ENCODE peak calls at places on chromosomes 4 and X, in four cellular contexts. Y is SK-N-SH, D is HepG2, T is GM12878. O is an unnamed sample.

GRCh38 chr4:183723561-183724228 is 64.6 kb downstream of the TRAPPC11 start:
- DNase-seq in T (no peak), D (peak; percentile 64), Y (no peak), O (no peak)

GRCh38 chr4:95165926-95166524 is 382.7 kb downstream of the UNC5C start:
- DNase-seq in D (peak; percentile 54), Y (peak; percentile 59), T (peak; percentile 17), O (no peak)

GRCh38 chr4:90536408-90536807 is 409.2 kb downstream of the CCSER1 start:
- DNase-seq in D (no peak), Y (peak; percentile 10), T (no peak), O (no peak)

GRCh38 chr4:2805712-2806391 is 13.0 kb downstream of the SH3BP2 start:
- DNase-seq in Y (no peak), D (no peak), T (no peak), O (no peak)

GRCh38 chrX:130301405-130301804 is 32.7 kb upstream of the ZNF280C start:
- DNase-seq in Y (no peak), T (no peak), D (no peak), O (no peak)

GRCh38 chr4:132195181-132195580 is 953.9 kb upstream of the PCDH10 start:
- DNase-seq in T (no peak), Y (no peak), D (no peak), O (no peak)

GRCh38 chrX:48677456-48678030 is 6.1 kb upstream of the WAS start:
- DNase-seq in Y (no peak), T (no peak), D (peak; percentile 67), O (no peak)

GRCh38 chrX:68820476-68821110 is 8.2 kb upstream of the EFNB1 start:
- DNase-seq in Y (no peak), D (no peak), T (no peak), O (no peak)

GRCh38 chr4:26130173-26130572 is 190.6 kb upstream of the RBPJ start:
- DNase-seq in Y (no peak), T (peak; percentile 90), D (no peak), O (no peak)

GRCh38 chr4:18020145-18020670 is 1.3 kb downstream of the LCORL start:
- DNase-seq in Y (no peak), T (no peak), D (no peak), O (no peak)

GRCh38 chr4:18536420-18536819 is 514.9 kb upstream of the LCORL start:
- DNase-seq in T (no peak), Y (peak; percentile 4), D (peak; percentile 31), O (no peak)

GRCh38 chr4:69974646-69975045 is 9.1 kb upstream of the CSN2 start:
- DNase-seq in Y (no peak), T (no peak), D (no peak), O (no peak)

GRCh38 chr4:63578383-63578782 is 830.9 kb downstream of the TECRL start:
- DNase-seq in D (no peak), Y (peak; percentile 7), T (no peak), O (no peak)

GRCh38 chr4:2301806-2302205 is 39.9 kb upstream of the MXD4 start:
- DNase-seq in Y (no peak), D (no peak), T (no peak), O (no peak)

GRCh38 chr4:82787342-82787741 is 11.3 kb downstream of the SCD5 start:
- DNase-seq in T (no peak), Y (no peak), D (no peak), O (no peak)

GRCh38 chr4:161178310-161178709 is 985.5 kb downstream of the FSTL5 start:
- DNase-seq in T (no peak), Y (no peak), D (no peak), O (no peak)

GRCh38 chr4:139154952-139155557 is 22.0 kb downstream of the ELF2 start:
- DNase-seq in Y (no peak), D (no peak), T (no peak), O (no peak)

GRCh38 chrX:125289209-125289608 is 30.5 kb upstream of the TEX13C start:
- DNase-seq in T (no peak), Y (no peak), D (peak; percentile 0), O (no peak)
- TF ChIP-seq TCF12 in T (no peak), Y (no peak), D (no peak), O (no peak)

DNA sequence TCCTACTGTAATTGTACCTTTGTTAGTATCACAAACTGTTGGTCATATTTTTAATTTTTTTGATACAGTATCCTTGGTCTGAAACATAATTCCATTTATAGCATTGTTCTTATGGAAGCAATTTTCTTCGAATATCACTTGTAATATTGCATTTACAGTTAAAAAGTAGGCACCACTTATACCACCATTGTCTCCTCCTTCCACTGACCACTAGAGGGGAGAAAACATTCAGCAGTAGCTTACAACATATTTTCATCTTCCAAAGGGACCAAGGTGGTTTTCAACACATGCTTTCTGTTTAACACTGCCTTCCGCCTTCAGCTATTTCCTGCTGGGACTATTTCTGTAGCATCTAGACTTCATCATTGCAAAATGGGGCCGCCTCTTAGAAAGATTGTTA is 146.2 kb downstream of the COL4A6 start:
- DNase-seq in Y (no peak), D (no peak), T (no peak), O (no peak)
- TF ChIP-seq TCF12 in Y (no peak), D (no peak), T (no peak), O (no peak)

GRCh38 chr4:16417198-16417597 is 190.9 kb upstream of the TAPT1 start:
- DNase-seq in Y (no peak), D (no peak), T (no peak), O (no peak)

GRCh38 chr4:16415751-16416150 is 189.5 kb upstream of the TAPT1 start:
- DNase-seq in D (no peak), T (no peak), Y (no peak), O (no peak)

GRCh38 chr4:16413794-16414555 is 187.7 kb upstream of the TAPT1 start:
- DNase-seq in T (no peak), Y (no peak), D (no peak), O (no peak)

GRCh38 chr4:16418814-16419213 is 192.5 kb upstream of the TAPT1 start:
- DNase-seq in T (no peak), Y (no peak), D (no peak), O (no peak)
- TF ChIP-seq TCF12 in T (no peak), Y (no peak), D (no peak), O (no peak)

GRCh38 chrX:15873566-15873965 is 19.0 kb upstream of the AP1S2 start:
- DNase-seq in Y (no peak), D (no peak), T (no peak), O (no peak)
- TF ChIP-seq TCF12 in Y (no peak), D (no peak), T (no peak), O (no peak)

GRCh38 chr4:89254847-89255246 is 52.8 kb downstream of the GPRIN3 start:
- DNase-seq in D (peak; percentile 12), T (no peak), Y (peak; percentile 36), O (peak; percentile 63)
- TF ChIP-seq TCF12 in D (no peak), T (no peak), Y (no peak), O (no peak)

GRCh38 chr4:53450773-53451172 is 73.3 kb downstream of the FIP1L1 start:
- DNase-seq in Y (no peak), T (no peak), D (no peak), O (no peak)
- TF ChIP-seq TCF12 in Y (no peak), T (no peak), D (no peak), O (no peak)

O was measured in H1.